ENCODE peak calls at places on chromosome 16, in ten cellular contexts. U is uterus; J is OCI-LY7; L is prostate gland; C is left ventricle myocardium inferior; I is upper lobe of right lung; Z is PC-3; A is A549; R is K562; E is CD4-positive, alpha-beta T cell. G is an unnamed sample.

GRCh38 chr16:31876955-31877828 is 3.6 kb downstream of the ZNF267 start:
- DNase-seq in U (no peak), J (no peak), L (no peak), C (no peak), I (no peak), Z (peak; percentile 80), A (no peak), R (peak; percentile 24), E (peak; percentile 27), G (no peak)

GRCh38 chr16:66902648-66903543 is 15.8 kb downstream of the CDH16 start:
- DNase-seq in U (no peak), J (no peak), L (no peak), C (peak; percentile 70), I (no peak), Z (no peak), A (no peak), R (no peak), E (no peak), G (peak; percentile 58)

GRCh38 chr16:54282202-54282922 is 4.2 kb downstream of the IRX3 start:
- DNase-seq in U (no peak), J (no peak), L (peak; percentile 71), C (peak; percentile 64), I (peak; percentile 88), Z (peak; percentile 4), A (peak; percentile 77), R (peak; percentile 51), E (no peak), G (peak; percentile 69)

GRCh38 chr16:89373355-89374110 is 116.8 kb downstream of the ANKRD11 start:
- DNase-seq in U (peak; percentile 40), J (no peak), L (no peak), C (no peak), I (no peak), Z (no peak), A (no peak), R (no peak), E (no peak), G (no peak)

GRCh38 chr16:49488740-49489525 is 115.3 kb downstream of the C16orf78 start:
- DNase-seq in U (no peak), J (no peak), L (no peak), C (no peak), I (peak; percentile 58), Z (no peak), A (no peak), R (no peak), E (no peak), G (no peak)

GRCh38 chr16:85676466-85676865 is 12.3 kb downstream of the GINS2 start:
- DNase-seq in U (no peak), J (no peak), L (no peak), C (no peak), I (no peak), Z (no peak), A (no peak), R (no peak), E (no peak), G (no peak)

GRCh38 chr16:70635356-70636016 is 10.9 kb upstream of the IL34 start:
- DNase-seq in U (no peak), J (no peak), L (no peak), C (peak; percentile 33), I (no peak), Z (peak; percentile 68), A (no peak), R (peak; percentile 17), E (no peak), G (no peak)

GRCh38 chr16:21645261-21645721 is 7.1 kb downstream of the IGSF6 start:
- DNase-seq in U (no peak), J (peak; percentile 86), L (no peak), C (no peak), I (no peak), Z (no peak), A (no peak), R (no peak), E (peak; percentile 23), G (no peak)

GRCh38 chr16:70679653-70680494 is 6.0 kb downstream of the MTSS2 start:
- DNase-seq in U (no peak), J (no peak), L (no peak), C (peak; percentile 45), I (no peak), Z (no peak), A (peak; percentile 54), R (no peak), E (no peak), G (no peak)

GRCh38 chr16:68993885-68994284 is 111.6 kb upstream of the HAS3 start:
- DNase-seq in U (no peak), J (no peak), L (no peak), C (no peak), I (no peak), Z (peak; percentile 87), A (peak; percentile 58), R (no peak), E (no peak), G (no peak)

GRCh38 chr16:68992521-68992920 is 112.9 kb upstream of the HAS3 start:
- DNase-seq in U (no peak), J (no peak), L (no peak), C (no peak), I (no peak), Z (peak; percentile 83), A (peak; percentile 46), R (no peak), E (no peak), G (no peak)

GRCh38 chr16:68987734-68988457 is 117.6 kb upstream of the HAS3 start:
- DNase-seq in U (no peak), J (no peak), L (no peak), C (no peak), I (no peak), Z (no peak), A (no peak), R (peak; percentile 80), E (no peak), G (no peak)

GRCh38 chr16:68993421-68993820 is 112.0 kb upstream of the HAS3 start:
- DNase-seq in U (no peak), J (no peak), L (no peak), C (no peak), I (no peak), Z (no peak), A (no peak), R (no peak), E (no peak), G (no peak)

GRCh38 chr16:68991075-68991474 is 114.4 kb upstream of the HAS3 start:
- DNase-seq in U (no peak), J (no peak), L (no peak), C (no peak), I (no peak), Z (no peak), A (no peak), R (no peak), E (no peak), G (no peak)
- H3K27ac ChIP-seq in U (no peak overlapping the region), J (no peak overlapping the region), L (no peak overlapping the region), C (no peak overlapping the region), I (no peak overlapping the region), Z (peak overlapping the region; percentile 96), A (peak overlapping the region; percentile 92), R (no peak overlapping the region), E (no peak overlapping the region), G (no peak overlapping the region)

DNA sequence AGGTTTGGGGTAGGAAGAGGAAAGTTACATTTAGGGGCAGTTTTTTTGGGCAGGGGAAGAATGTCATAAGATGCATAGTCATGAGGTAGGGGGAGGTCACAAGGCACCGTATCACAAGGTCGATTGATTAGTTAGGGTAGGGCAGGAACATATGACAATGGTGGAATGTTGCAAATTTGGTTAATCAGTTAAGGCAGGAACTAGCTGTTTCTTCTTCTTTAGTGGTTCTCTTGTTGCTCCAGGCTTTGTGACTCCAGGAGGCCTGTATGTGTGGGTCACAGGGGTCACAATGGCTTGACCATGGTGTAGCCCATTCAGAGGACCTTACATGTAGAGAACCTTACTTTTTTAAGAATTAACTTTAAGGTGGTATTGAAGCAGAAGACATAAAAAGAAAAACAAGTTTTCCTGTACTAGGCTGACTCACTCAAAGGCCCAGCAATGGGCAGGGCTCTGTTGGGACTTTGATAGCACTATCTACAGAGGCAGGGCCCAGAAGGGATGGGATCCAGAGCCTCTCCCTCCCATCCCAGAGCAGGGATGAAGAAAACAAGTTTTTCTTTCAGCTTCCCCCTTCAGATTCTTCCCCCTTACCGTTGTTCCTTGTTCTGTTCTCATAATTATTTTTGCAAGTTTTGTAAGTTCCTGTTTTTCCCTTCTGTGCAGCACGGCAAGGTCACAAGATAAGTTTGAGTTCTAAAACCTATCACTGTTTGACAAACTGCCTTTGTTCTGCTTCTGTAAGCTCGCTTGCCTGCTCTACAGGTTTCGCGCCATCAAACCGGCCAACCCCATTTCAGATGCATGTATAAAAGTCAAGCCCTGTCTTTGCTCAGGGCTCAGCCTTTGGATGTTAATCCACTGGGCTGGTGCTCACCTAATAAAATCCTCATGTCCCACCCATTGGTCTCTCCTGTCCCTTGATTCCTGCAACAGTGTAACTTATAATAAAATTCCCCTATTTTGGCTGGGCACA is 45.8 kb upstream of the ATF7IP2 start:
- DNase-seq in U (no peak), J (peak; percentile 46), L (no peak), C (no peak), I (peak; percentile 15), Z (no peak), A (no peak), R (peak; percentile 47), E (no peak), G (no peak)
- H3K9me3 ChIP-seq in U (peaks cover 8% of the 10 kb centered on the region), J (peaks cover 32% of the 10 kb centered on the region), L (no peaks in the 10 kb centered on the region), C (peaks cover 60% of the 10 kb centered on the region), I (peaks cover 20% of the 10 kb centered on the region), Z (no peaks in the 10 kb centered on the region), A (peaks cover 40% of the 10 kb centered on the region), R (peaks cover 53% of the 10 kb centered on the region), E (peaks cover 32% of the 10 kb centered on the region), G (peaks cover 28% of the 10 kb centered on the region)

GRCh38 chr16:4071686-4072561 is 44.3 kb downstream of the ADCY9 start:
- DNase-seq in U (no peak), J (no peak), L (no peak), C (no peak), I (no peak), Z (no peak), A (no peak), R (peak; percentile 22), E (no peak), G (no peak)
- H3K27ac ChIP-seq in U (no peak overlapping the region), J (no peak overlapping the region), L (no peak overlapping the region), C (no peak overlapping the region), I (no peak overlapping the region), Z (no peak overlapping the region), A (no peak overlapping the region), R (no peak overlapping the region), E (no peak overlapping the region), G (no peak overlapping the region)

GRCh38 chr16:848510-849253 is 48.1 kb upstream of the GNG13 start:
- DNase-seq in U (no peak), J (no peak), L (no peak), C (no peak), I (no peak), Z (no peak), A (no peak), R (no peak), E (no peak), G (no peak)
- H3K9me3 ChIP-seq in U (no peaks in the 10 kb centered on the region), J (no peaks in the 10 kb centered on the region), L (no peaks in the 10 kb centered on the region), C (no peaks in the 10 kb centered on the region), I (no peaks in the 10 kb centered on the region), Z (no peaks in the 10 kb centered on the region), A (peaks cover 28% of the 10 kb centered on the region), R (no peaks in the 10 kb centered on the region), E (no peaks in the 10 kb centered on the region), G (peaks cover 25% of the 10 kb centered on the region)